ENCODE peak calls at places on chromosomes 3 and 15, in seven cellular contexts. J is K562, F is H1, R is HEK293T, Q is HCT116, O is GM12878, L is HepG2. U is an unnamed sample.

GRCh38 chr3:129087138-129087702 is 26.6 kb downstream of the GP9 start:
- DNase-seq in J (no peak), F (no peak), R (no peak), Q (no peak), O (no peak), L (peak; percentile 51), U (no peak)

GRCh38 chr3:30667250-30667585 is 60.8 kb downstream of the TGFBR2 start:
- DNase-seq in J (no peak), F (peak; percentile 38), R (no peak), Q (no peak), O (no peak), L (no peak), U (no peak)

GRCh38 chr3:116453676-116454346 is 8.5 kb upstream of the LSAMP start:
- DNase-seq in J (no peak), F (no peak), R (no peak), Q (no peak), O (no peak), L (no peak), U (no peak)

GRCh38 chr15:101017041-101017754 is 98.0 kb downstream of the LRRK1 start:
- DNase-seq in J (no peak), F (no peak), R (no peak), Q (no peak), O (no peak), L (no peak), U (peak; percentile 64)

GRCh38 chr15:25849431-25849921 is 13.7 kb downstream of the ATP10A start:
- DNase-seq in J (no peak), F (no peak), R (no peak), Q (no peak), O (no peak), L (no peak), U (no peak)

GRCh38 chr3:12444582-12445468 is 39.5 kb upstream of the TSEN2 start:
- DNase-seq in J (no peak), F (no peak), R (peak; percentile 42), Q (peak; percentile 88), O (no peak), L (peak; percentile 78), U (peak; percentile 37)

GRCh38 chr15:68252925-68253534 is 23.5 kb upstream of the CLN6 start:
- DNase-seq in J (peak; percentile 43), F (no peak), R (peak; percentile 62), Q (peak; percentile 79), O (peak; percentile 26), L (peak; percentile 72), U (no peak)

GRCh38 chr3:161700998-161701397 is 204.4 kb downstream of the OTOL1 start:
- DNase-seq in J (no peak), F (peak; percentile 10), R (no peak), Q (no peak), O (peak; percentile 7), L (no peak), U (peak; percentile 43)

GRCh38 chr3:129524081-129524480 is 4.4 kb upstream of the RHO start:
- DNase-seq in J (no peak), F (no peak), R (no peak), Q (no peak), O (no peak), L (no peak), U (no peak)

GRCh38 chr3:192444096-192444790 is 283.1 kb downstream of the FGF12 start:
- DNase-seq in J (peak; percentile 72), F (peak; percentile 47), R (peak; percentile 64), Q (peak; percentile 36), O (peak; percentile 4), L (peak; percentile 24), U (peak; percentile 74)

DNA sequence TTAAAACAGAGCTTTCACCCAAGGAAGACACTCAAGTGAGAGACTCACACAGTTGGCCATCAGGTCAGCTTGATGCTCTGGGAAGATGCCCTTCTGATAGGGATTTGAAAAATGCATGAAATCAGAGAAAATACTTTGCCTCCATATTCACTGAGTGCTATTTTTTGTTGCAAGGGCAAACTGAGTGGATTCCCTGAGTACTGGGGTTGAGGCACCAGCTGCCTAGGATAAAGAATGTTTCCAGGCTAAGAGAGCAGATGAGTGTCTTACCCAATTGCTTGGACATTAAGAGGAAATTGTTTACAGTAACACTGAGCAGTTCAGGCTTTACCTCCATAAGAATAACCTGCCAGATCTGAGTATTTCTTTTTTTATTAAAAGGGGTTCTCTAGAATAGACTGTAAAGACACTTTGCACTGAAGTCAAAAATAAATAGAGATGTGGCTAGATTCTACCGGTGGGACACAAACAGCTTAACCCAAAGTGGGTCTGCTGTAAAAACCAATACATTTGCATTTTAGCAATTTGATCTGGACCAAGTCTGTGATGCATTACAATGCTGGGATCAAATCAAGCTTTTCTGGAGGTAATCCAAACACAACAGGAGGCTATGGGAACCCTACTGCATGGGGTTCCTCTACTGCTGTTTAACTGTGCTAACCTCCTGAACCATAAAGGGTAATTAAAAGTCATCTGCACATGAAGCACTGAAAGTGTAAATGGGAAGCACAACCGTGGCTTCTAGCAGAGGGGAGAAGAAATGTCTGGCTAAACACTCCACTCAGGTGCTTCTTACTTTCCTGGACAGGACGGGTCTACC is 238.8 kb upstream of the WNT5A start:
- DNase-seq in J (no peak), F (no peak), R (no peak), Q (no peak), O (no peak), L (no peak), U (no peak)
- TF ChIP-seq SP1 in J (no peak), F (no peak), R (no peak), Q (no peak), O (no peak), L (no peak), U (no peak)

DNA sequence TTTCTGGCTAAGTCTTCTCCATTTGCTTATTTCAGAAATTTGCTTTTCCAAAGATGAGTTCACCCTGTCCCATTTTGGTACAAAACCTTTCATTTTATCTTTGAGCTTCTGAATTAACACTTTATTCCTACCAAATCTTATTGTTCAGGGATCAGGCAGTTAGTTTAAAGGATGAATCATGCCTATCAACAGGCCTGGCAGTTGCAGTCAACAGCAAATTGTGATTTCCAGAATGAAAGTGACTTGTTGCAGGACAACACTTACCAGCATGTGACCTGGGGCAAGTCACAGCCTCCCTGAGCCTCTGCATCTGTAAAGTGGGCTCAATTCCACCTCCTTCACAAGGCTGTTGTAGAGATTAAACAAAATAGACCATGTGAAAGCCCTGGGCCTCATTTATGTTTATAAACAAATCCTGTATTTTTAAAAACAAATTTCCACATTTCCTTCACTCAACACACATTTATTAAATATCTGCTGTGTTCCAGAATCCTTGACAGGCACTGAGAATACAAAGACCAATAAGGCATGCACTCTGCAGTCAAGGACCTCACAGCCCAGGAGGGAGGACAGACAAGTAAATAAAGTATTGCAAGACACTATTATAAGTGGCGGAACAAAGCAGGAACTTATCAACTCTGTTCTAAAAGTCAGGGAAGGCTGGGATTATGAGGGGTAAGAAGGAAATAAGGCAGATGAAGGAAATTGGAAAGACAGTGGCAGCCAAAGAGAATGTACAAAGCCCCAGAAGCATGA is 359.1 kb upstream of the IL12A start:
- DNase-seq in J (no peak), F (no peak), R (no peak), Q (no peak), O (no peak), L (no peak), U (no peak)
- TF ChIP-seq SP1 in J (no peak), F (no peak), R (no peak), Q (no peak), O (no peak), L (no peak), U (no peak)

GRCh38 chr3:99843590-99844260 is 26.1 kb downstream of the CMSS1 start:
- DNase-seq in J (no peak), F (no peak), R (no peak), Q (no peak), O (no peak), L (no peak), U (no peak)
- TF ChIP-seq SP1 in J (no peak), F (no peak), R (no peak), Q (no peak), O (no peak), L (no peak), U (no peak)

DNA sequence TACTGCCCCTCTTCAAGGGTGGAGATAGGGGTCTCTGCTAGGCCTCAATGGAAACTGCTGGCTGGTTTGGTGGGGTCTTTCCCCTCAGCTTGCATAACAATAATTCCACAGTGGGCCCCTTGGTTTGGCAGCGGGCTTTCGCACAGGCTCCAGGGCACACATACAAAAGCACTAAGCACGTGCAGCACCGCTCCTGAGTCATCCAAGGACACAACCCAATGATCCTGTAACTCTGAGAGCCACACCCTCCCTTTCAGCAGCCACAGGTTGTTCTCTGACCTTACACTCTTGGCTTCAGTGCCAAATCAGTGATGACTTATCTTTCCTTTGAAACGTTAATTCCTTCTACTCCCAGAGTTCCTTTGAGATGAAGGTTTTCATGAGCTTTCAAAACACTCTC is 41.7 kb downstream of the DAPK2 start:
- DNase-seq in J (peak; percentile 64), F (no peak), R (no peak), Q (peak; percentile 71), O (no peak), L (peak; percentile 58), U (no peak)
- TF ChIP-seq SP1 in J (no peak), F (no peak), R (no peak), Q (peak; percentile 65), O (no peak), L (no peak), U (no peak)

GRCh38 chr3:125110016-125110875 is 54.4 kb upstream of the HEG1 start:
- DNase-seq in J (no peak), F (no peak), R (no peak), Q (peak; percentile 32), O (no peak), L (no peak), U (no peak)
- TF ChIP-seq SP1 in J (no peak), F (no peak), R (no peak), Q (peak; percentile 58), O (no peak), L (no peak), U (no peak)

GRCh38 chr3:177137774-177138705 is 59.2 kb downstream of the TBL1XR1 start:
- DNase-seq in J (no peak), F (no peak), R (no peak), Q (no peak), O (no peak), L (no peak), U (no peak)

GRCh38 chr3:177144922-177145321 is 52.4 kb downstream of the TBL1XR1 start:
- DNase-seq in J (no peak), F (no peak), R (no peak), Q (no peak), O (peak; percentile 62), L (no peak), U (no peak)

GRCh38 chr3:177141899-177142651 is 55.2 kb downstream of the TBL1XR1 start:
- DNase-seq in J (no peak), F (no peak), R (no peak), Q (no peak), O (no peak), L (peak; percentile 29), U (no peak)

GRCh38 chr3:177145402-177145801 is 51.9 kb downstream of the TBL1XR1 start:
- DNase-seq in J (no peak), F (no peak), R (no peak), Q (no peak), O (no peak), L (no peak), U (no peak)

GRCh38 chr3:177141471-177141870 is 55.8 kb downstream of the TBL1XR1 start:
- DNase-seq in J (no peak), F (no peak), R (no peak), Q (no peak), O (no peak), L (no peak), U (no peak)
- TF ChIP-seq SP1 in J (no peak), F (no peak), R (no peak), Q (no peak), O (no peak), L (no peak), U (no peak)

GRCh38 chr3:188729422-188729821 is 442.3 kb upstream of the TPRG1 start:
- DNase-seq in J (no peak), F (no peak), R (no peak), Q (no peak), O (no peak), L (no peak), U (no peak)
- TF ChIP-seq SP1 in J (no peak), F (no peak), R (no peak), Q (no peak), O (no peak), L (no peak), U (no peak)